ENCODE peak calls at places on chromosomes 1 and 21, in nine cellular contexts. T is neuronal stem cell, U is Daoy, C is bronchial epithelial cell, K is endothelial cell of umbilical vein, B is cardiac fibroblast, W is NCI-H460, N is skeletal muscle cell, Q is memory B cell. O is an unnamed sample.

GRCh38 chr1:115980156-115980555 is 3.8 kb downstream of the SLC22A15 start:
- DNase-seq in T (no peak), U (no peak), C (no peak), K (no peak), B (no peak), W (no peak), N (no peak), Q (no peak), O (no peak)

GRCh38 chr21:43196789-43197188 is 28.0 kb downstream of the CRYAA start:
- DNase-seq in T (no peak), U (no peak), C (peak; percentile 78), K (no peak), B (peak; percentile 46), W (peak; percentile 61), N (peak; percentile 9), Q (no peak), O (no peak)

GRCh38 chr1:24932284-24932683 is 2.2 kb upstream of the RUNX3 start:
- DNase-seq in T (peak; percentile 54), U (peak; percentile 66), C (no peak), K (no peak), B (peak; percentile 13), W (peak; percentile 9), N (no peak), Q (peak; percentile 79), O (no peak)

GRCh38 chr1:5711079-5711478 is 281.1 kb downstream of the NPHP4 start:
- DNase-seq in T (no peak), U (no peak), C (no peak), K (no peak), B (no peak), W (no peak), N (no peak), Q (no peak), O (no peak)

GRCh38 chr1:42931911-42932422 is 26.7 kb downstream of the SLC2A1 start:
- DNase-seq in T (no peak), U (peak; percentile 71), C (peak; percentile 65), K (no peak), B (no peak), W (no peak), N (no peak), Q (peak; percentile 72), O (no peak)

GRCh38 chr1:68375919-68376318 is 73.8 kb downstream of the RPE65 start:
- DNase-seq in T (no peak), U (no peak), C (no peak), K (no peak), B (no peak), W (no peak), N (no peak), Q (no peak), O (peak; percentile 43)

GRCh38 chr1:145927916-145928647 is 798 bp upstream of the RBM8A start:
- DNase-seq in T (no peak), U (no peak), C (no peak), K (no peak), B (no peak), W (no peak), N (no peak), Q (no peak), O (no peak)

GRCh38 chr1:182392045-182393028 is 747 bp upstream of the GLUL start:
- DNase-seq in T (no peak), U (peak; percentile 33), C (no peak), K (no peak), B (peak; percentile 54), W (no peak), N (no peak), Q (no peak), O (peak; percentile 48)

GRCh38 chr1:225462429-225462713 is 34.5 kb upstream of the LBR start:
- DNase-seq in T (no peak), U (peak; percentile 45), C (no peak), K (no peak), B (no peak), W (no peak), N (no peak), Q (no peak), O (no peak)

O was measured in fibroblast of the aortic adventitia.